ENCODE peak calls at places on chromosome 17, in seven cellular contexts. One of them, this sample, is unnamed.

GRCh38 chr17:8029121-8029520 is 9.7 kb upstream of the ALOX15B start:
- DNase-seq in heart right ventricle: no peak
- DNase-seq in naive thymus-derived CD4-positive, alpha-beta T cell: no peak
- DNase-seq in AG04450: no peak
- DNase-seq in pancreas: no peak
- DNase-seq in upper lobe of right lung: no peak
- DNase-seq in tibial artery: no peak
- DNase-seq in this sample: no peak

GRCh38 chr17:79914813-79915740 is 75.8 kb upstream of the CBX4 start:
- DNase-seq in upper lobe of right lung: no peak
- DNase-seq in tibial artery: no peak
- DNase-seq in AG04450: no peak
- DNase-seq in pancreas: peak; percentile 64
- DNase-seq in heart right ventricle: peak; percentile 6
- DNase-seq in naive thymus-derived CD4-positive, alpha-beta T cell: no peak
- DNase-seq in this sample: no peak

GRCh38 chr17:72587156-72587555 is 466.3 kb downstream of the SOX9 start:
- DNase-seq in tibial artery: no peak
- DNase-seq in naive thymus-derived CD4-positive, alpha-beta T cell: no peak
- DNase-seq in AG04450: no peak
- DNase-seq in upper lobe of right lung: no peak
- DNase-seq in heart right ventricle: no peak
- DNase-seq in pancreas: no peak
- DNase-seq in this sample: no peak

GRCh38 chr17:19897108-19897854 is 29.5 kb upstream of the ULK2 start:
- DNase-seq in pancreas: no peak
- DNase-seq in heart right ventricle: peak; percentile 49
- DNase-seq in tibial artery: no peak
- DNase-seq in AG04450: no peak
- DNase-seq in upper lobe of right lung: no peak
- DNase-seq in naive thymus-derived CD4-positive, alpha-beta T cell: no peak
- DNase-seq in this sample: no peak

GRCh38 chr17:39229274-39229913 is 3.6 kb upstream of the STAC2 start:
- DNase-seq in upper lobe of right lung: no peak
- DNase-seq in tibial artery: no peak
- DNase-seq in AG04450: no peak
- DNase-seq in pancreas: no peak
- DNase-seq in naive thymus-derived CD4-positive, alpha-beta T cell: no peak
- DNase-seq in heart right ventricle: no peak
- DNase-seq in this sample: no peak

GRCh38 chr17:34319087-34319486 is at the start of gene CCL8:
- DNase-seq in AG04450: no peak
- DNase-seq in upper lobe of right lung: no peak
- DNase-seq in pancreas: no peak
- DNase-seq in heart right ventricle: no peak
- DNase-seq in naive thymus-derived CD4-positive, alpha-beta T cell: no peak
- DNase-seq in tibial artery: no peak
- DNase-seq in this sample: no peak

GRCh38 chr17:73363788-73364522 is 52.2 kb upstream of the CDC42EP4 start:
- DNase-seq in AG04450: no peak
- DNase-seq in tibial artery: no peak
- DNase-seq in upper lobe of right lung: no peak
- DNase-seq in naive thymus-derived CD4-positive, alpha-beta T cell: no peak
- DNase-seq in heart right ventricle: no peak
- DNase-seq in pancreas: no peak
- DNase-seq in this sample: no peak

GRCh38 chr17:41251261-41251660 is 1.8 kb downstream of the KRTAP9-4 start:
- DNase-seq in tibial artery: no peak
- DNase-seq in pancreas: no peak
- DNase-seq in AG04450: no peak
- DNase-seq in heart right ventricle: no peak
- DNase-seq in naive thymus-derived CD4-positive, alpha-beta T cell: no peak
- DNase-seq in upper lobe of right lung: no peak
- DNase-seq in this sample: no peak

GRCh38 chr17:82605939-82606600 is 42.2 kb downstream of the WDR45B start:
- DNase-seq in upper lobe of right lung: no peak
- DNase-seq in pancreas: no peak
- DNase-seq in heart right ventricle: no peak
- DNase-seq in naive thymus-derived CD4-positive, alpha-beta T cell: no peak
- DNase-seq in tibial artery: no peak
- DNase-seq in AG04450: no peak
- DNase-seq in this sample: no peak

GRCh38 chr17:77100009-77100408 is 40.8 kb upstream of the SEC14L1 start:
- DNase-seq in heart right ventricle: peak; percentile 62
- DNase-seq in upper lobe of right lung: peak; percentile 88
- DNase-seq in AG04450: no peak
- DNase-seq in pancreas: peak; percentile 33
- DNase-seq in naive thymus-derived CD4-positive, alpha-beta T cell: no peak
- DNase-seq in tibial artery: peak; percentile 75
- DNase-seq in this sample: no peak

GRCh38 chr17:8875957-8876356 is 8.5 kb upstream of the PIK3R6 start:
- DNase-seq in AG04450: no peak
- DNase-seq in upper lobe of right lung: no peak
- DNase-seq in pancreas: no peak
- DNase-seq in heart right ventricle: no peak
- DNase-seq in naive thymus-derived CD4-positive, alpha-beta T cell: no peak
- DNase-seq in tibial artery: no peak
- DNase-seq in this sample: no peak

GRCh38 chr17:50939542-50939794 is 73.3 kb upstream of the TOB1 start:
- DNase-seq in naive thymus-derived CD4-positive, alpha-beta T cell: no peak
- DNase-seq in tibial artery: no peak
- DNase-seq in AG04450: no peak
- DNase-seq in heart right ventricle: no peak
- DNase-seq in pancreas: no peak
- DNase-seq in upper lobe of right lung: no peak
- DNase-seq in this sample: no peak

GRCh38 chr17:77380411-77381184 is 239.8 kb downstream of the SEC14L1 start:
- DNase-seq in upper lobe of right lung: no peak
- DNase-seq in pancreas: no peak
- DNase-seq in naive thymus-derived CD4-positive, alpha-beta T cell: no peak
- DNase-seq in heart right ventricle: no peak
- DNase-seq in tibial artery: no peak
- DNase-seq in AG04450: no peak
- DNase-seq in this sample: no peak

GRCh38 chr17:2071421-2072281 is 16.7 kb downstream of the HIC1 start:
- DNase-seq in AG04450: peak; percentile 72
- DNase-seq in upper lobe of right lung: peak; percentile 70
- DNase-seq in pancreas: no peak
- DNase-seq in heart right ventricle: peak; percentile 83
- DNase-seq in naive thymus-derived CD4-positive, alpha-beta T cell: no peak
- DNase-seq in tibial artery: no peak
- DNase-seq in this sample: no peak

GRCh38 chr17:2074919-2075318 is 20.0 kb downstream of the HIC1 start:
- DNase-seq in tibial artery: no peak
- DNase-seq in pancreas: no peak
- DNase-seq in naive thymus-derived CD4-positive, alpha-beta T cell: no peak
- DNase-seq in heart right ventricle: no peak
- DNase-seq in upper lobe of right lung: no peak
- DNase-seq in AG04450: no peak
- DNase-seq in this sample: no peak

GRCh38 chr17:2077040-2077439 is 22.1 kb downstream of the HIC1 start:
- DNase-seq in naive thymus-derived CD4-positive, alpha-beta T cell: no peak
- DNase-seq in pancreas: no peak
- DNase-seq in AG04450: no peak
- DNase-seq in heart right ventricle: no peak
- DNase-seq in upper lobe of right lung: no peak
- DNase-seq in tibial artery: no peak
- DNase-seq in this sample: no peak

GRCh38 chr17:2075336-2076056 is 20.6 kb downstream of the HIC1 start:
- DNase-seq in heart right ventricle: peak; percentile 58
- DNase-seq in tibial artery: no peak
- DNase-seq in naive thymus-derived CD4-positive, alpha-beta T cell: no peak
- DNase-seq in pancreas: no peak
- DNase-seq in upper lobe of right lung: no peak
- DNase-seq in AG04450: no peak
- DNase-seq in this sample: no peak

DNA sequence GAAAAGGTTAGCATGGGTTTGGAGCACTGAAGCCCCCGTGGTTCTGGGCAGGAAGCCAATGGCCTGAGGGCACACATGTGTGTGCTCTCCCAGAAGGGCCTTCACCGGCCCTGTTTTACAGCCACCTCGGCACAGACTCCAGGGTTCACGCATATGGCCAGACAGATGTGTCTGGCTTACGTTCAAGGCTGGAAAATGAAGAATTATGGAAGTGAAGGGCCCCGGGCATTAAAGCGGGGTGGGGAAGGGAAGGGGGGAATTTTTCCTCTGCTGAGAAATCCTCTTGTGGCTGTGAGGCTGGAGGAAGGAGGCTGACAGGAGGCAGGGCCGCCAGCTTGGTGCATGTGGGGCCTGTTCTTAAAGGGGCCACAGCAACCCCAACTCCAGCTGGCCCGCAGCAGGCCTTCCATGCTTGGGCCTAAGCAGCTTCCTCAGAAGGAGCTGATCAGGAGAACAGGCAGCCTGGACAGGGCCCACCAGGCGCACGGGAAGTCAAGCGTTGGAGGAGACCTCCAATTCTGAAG is 21.6 kb downstream of the HIC1 start:
- DNase-seq in AG04450: no peak
- DNase-seq in heart right ventricle: no peak
- DNase-seq in naive thymus-derived CD4-positive, alpha-beta T cell: no peak
- DNase-seq in pancreas: no peak
- DNase-seq in tibial artery: no peak
- DNase-seq in upper lobe of right lung: no peak
- DNase-seq in this sample: no peak
- H3K27ac ChIP-seq in AG04450: peak overlapping the region; percentile 68
- H3K27ac ChIP-seq in heart right ventricle: peak overlapping the region; percentile 91
- H3K27ac ChIP-seq in naive thymus-derived CD4-positive, alpha-beta T cell: no peak overlapping the region
- H3K27ac ChIP-seq in pancreas: peak overlapping the region; percentile 47
- H3K27ac ChIP-seq in tibial artery: no peak overlapping the region
- H3K27ac ChIP-seq in upper lobe of right lung: peak overlapping the region; percentile 72
- H3K27ac ChIP-seq in this sample: no peak overlapping the region

DNA sequence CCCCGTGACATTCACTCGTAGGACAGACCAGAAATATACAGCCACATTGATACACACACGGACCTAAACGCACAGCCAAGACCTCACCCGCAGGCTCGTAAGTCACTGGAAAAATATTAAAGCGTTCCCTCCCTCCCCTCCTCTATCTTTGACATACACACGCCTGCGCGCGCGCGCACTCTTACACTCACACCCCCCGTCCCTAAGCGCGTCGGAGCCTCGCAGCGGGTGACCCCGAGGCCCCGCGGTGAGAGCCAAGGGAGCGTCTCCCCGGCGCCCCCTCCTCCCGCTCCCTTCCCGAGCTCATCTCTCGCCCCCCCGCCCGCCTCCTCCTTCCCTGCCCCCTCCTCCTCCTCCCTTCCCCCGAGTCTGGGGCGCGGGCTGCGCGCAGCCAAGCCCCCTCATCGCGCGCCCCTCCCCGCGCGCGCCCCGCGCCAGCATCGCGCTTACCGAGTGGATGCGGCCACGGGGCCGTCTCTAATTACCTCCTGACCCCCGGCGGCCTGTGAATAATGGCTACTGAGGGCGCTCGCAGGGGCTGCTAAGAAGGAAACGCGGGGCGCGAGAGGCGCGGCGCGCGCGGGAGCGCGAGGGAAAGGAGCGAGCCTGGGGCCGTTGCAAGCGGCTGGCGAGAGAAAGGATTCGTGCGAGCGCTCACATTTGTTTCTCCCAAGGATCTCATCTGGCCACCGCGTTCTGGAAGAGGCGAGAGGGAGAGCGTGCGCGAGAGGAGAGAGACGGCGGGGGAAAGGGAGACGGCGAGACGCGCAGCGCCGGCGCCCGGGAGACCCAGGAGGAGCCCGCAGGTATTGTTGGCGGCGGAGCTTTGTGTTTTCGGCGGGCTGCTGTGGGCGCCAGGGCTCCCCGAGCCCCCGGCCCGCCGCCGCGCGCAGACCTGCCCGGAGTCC is 42.4 kb downstream of the RAI1 start:
- DNase-seq in AG04450: peak; percentile 46
- DNase-seq in pancreas: no peak
- DNase-seq in naive thymus-derived CD4-positive, alpha-beta T cell: peak; percentile 32
- DNase-seq in upper lobe of right lung: no peak
- DNase-seq in tibial artery: no peak
- DNase-seq in heart right ventricle: no peak
- DNase-seq in this sample: no peak
- H3K4me3 ChIP-seq in AG04450: peak overlapping the region; percentile 52
- H3K4me3 ChIP-seq in pancreas: no peak overlapping the region
- H3K4me3 ChIP-seq in naive thymus-derived CD4-positive, alpha-beta T cell: peak overlapping the region; percentile 58
- H3K4me3 ChIP-seq in upper lobe of right lung: peak overlapping the region; percentile 54
- H3K4me3 ChIP-seq in tibial artery: peak overlapping the region; percentile 68
- H3K4me3 ChIP-seq in heart right ventricle: peak overlapping the region; percentile 62
- H3K4me3 ChIP-seq in this sample: no peak overlapping the region

GRCh38 chr17:44775136-44775837 is 16.5 kb downstream of the ADAM11 start:
- DNase-seq in naive thymus-derived CD4-positive, alpha-beta T cell: peak; percentile 95
- DNase-seq in pancreas: peak; percentile 99
- DNase-seq in AG04450: peak; percentile 93
- DNase-seq in upper lobe of right lung: no peak
- DNase-seq in heart right ventricle: peak; percentile 97
- DNase-seq in tibial artery: peak; percentile 95
- DNase-seq in this sample: peak; percentile 94

GRCh38 chr17:44777394-44778348 is 18.9 kb downstream of the ADAM11 start:
- DNase-seq in heart right ventricle: no peak
- DNase-seq in naive thymus-derived CD4-positive, alpha-beta T cell: no peak
- DNase-seq in AG04450: no peak
- DNase-seq in tibial artery: no peak
- DNase-seq in upper lobe of right lung: no peak
- DNase-seq in pancreas: peak; percentile 79
- DNase-seq in this sample: no peak

GRCh38 chr17:44774271-44775135 is 15.7 kb downstream of the ADAM11 start:
- DNase-seq in tibial artery: peak; percentile 89
- DNase-seq in pancreas: peak; percentile 97
- DNase-seq in AG04450: peak; percentile 26
- DNase-seq in naive thymus-derived CD4-positive, alpha-beta T cell: peak; percentile 90
- DNase-seq in heart right ventricle: peak; percentile 90
- DNase-seq in upper lobe of right lung: peak; percentile 94
- DNase-seq in this sample: peak; percentile 85

GRCh38 chr17:44776628-44777393 is 18.0 kb downstream of the ADAM11 start:
- DNase-seq in AG04450: no peak
- DNase-seq in pancreas: peak; percentile 66
- DNase-seq in upper lobe of right lung: no peak
- DNase-seq in naive thymus-derived CD4-positive, alpha-beta T cell: no peak
- DNase-seq in tibial artery: no peak
- DNase-seq in heart right ventricle: no peak
- DNase-seq in this sample: no peak

GRCh38 chr17:44775838-44776621 is 17.2 kb downstream of the ADAM11 start:
- DNase-seq in AG04450: no peak
- DNase-seq in naive thymus-derived CD4-positive, alpha-beta T cell: no peak
- DNase-seq in heart right ventricle: no peak
- DNase-seq in tibial artery: no peak
- DNase-seq in upper lobe of right lung: peak; percentile 97
- DNase-seq in pancreas: peak; percentile 88
- DNase-seq in this sample: no peak
- H3K27ac ChIP-seq in AG04450: no peak overlapping the region
- H3K27ac ChIP-seq in naive thymus-derived CD4-positive, alpha-beta T cell: peak overlapping the region; percentile 76
- H3K27ac ChIP-seq in heart right ventricle: no peak overlapping the region
- H3K27ac ChIP-seq in tibial artery: peak overlapping the region; percentile 62
- H3K27ac ChIP-seq in upper lobe of right lung: no peak overlapping the region
- H3K27ac ChIP-seq in pancreas: no peak overlapping the region
- H3K27ac ChIP-seq in this sample: peak overlapping the region; percentile 27

GRCh38 chr17:63633742-63634141 is 11.5 kb downstream of the MAP3K3 start:
- DNase-seq in AG04450: no peak
- DNase-seq in pancreas: no peak
- DNase-seq in naive thymus-derived CD4-positive, alpha-beta T cell: no peak
- DNase-seq in upper lobe of right lung: no peak
- DNase-seq in tibial artery: no peak
- DNase-seq in heart right ventricle: no peak
- DNase-seq in this sample: no peak
- H3K4me3 ChIP-seq in AG04450: no peak overlapping the region
- H3K4me3 ChIP-seq in pancreas: no peak overlapping the region
- H3K4me3 ChIP-seq in naive thymus-derived CD4-positive, alpha-beta T cell: no peak overlapping the region
- H3K4me3 ChIP-seq in upper lobe of right lung: no peak overlapping the region
- H3K4me3 ChIP-seq in tibial artery: no peak overlapping the region
- H3K4me3 ChIP-seq in heart right ventricle: no peak overlapping the region
- H3K4me3 ChIP-seq in this sample: no peak overlapping the region

GRCh38 chr17:17111401-17112393 is 69.4 kb downstream of the MPRIP start:
- DNase-seq in AG04450: no peak
- DNase-seq in pancreas: no peak
- DNase-seq in naive thymus-derived CD4-positive, alpha-beta T cell: no peak
- DNase-seq in heart right ventricle: no peak
- DNase-seq in tibial artery: no peak
- DNase-seq in upper lobe of right lung: no peak
- DNase-seq in this sample: no peak
- H3K27ac ChIP-seq in AG04450: no peak overlapping the region
- H3K27ac ChIP-seq in pancreas: peak overlapping the region; percentile 37
- H3K27ac ChIP-seq in naive thymus-derived CD4-positive, alpha-beta T cell: no peak overlapping the region
- H3K27ac ChIP-seq in heart right ventricle: peak overlapping the region; percentile 23
- H3K27ac ChIP-seq in tibial artery: peak overlapping the region; percentile 73
- H3K27ac ChIP-seq in upper lobe of right lung: peak overlapping the region; percentile 72
- H3K27ac ChIP-seq in this sample: peak overlapping the region; percentile 46